ENCODE peak calls at places on chromosome 15, in ten cellular contexts. R is HepG2, Y is uterus, D is HFF-Myc, M is HCT116, X is adrenal gland, E is spleen, K is AG04449, Z is gastrocnemius medialis, S is tibial nerve. T is an unnamed sample.

GRCh38 chr15:70068783-70069565 is 28.7 kb downstream of the TLE3 start:
- DNase-seq in S (no peak), M (no peak), K (no peak), E (no peak), R (no peak), D (no peak), X (no peak), Z (no peak), Y (no peak), T (no peak)

GRCh38 chr15:61459785-61460707 is 230.9 kb upstream of the RORA start:
- DNase-seq in X (no peak), Y (no peak), K (peak), R (peak), E (no peak), D (peak), Z (no peak), S (no peak), M (no peak), T (no peak)

GRCh38 chr15:53830707-53831386 is 71.4 kb upstream of the WDR72 start:
- DNase-seq in Y (no peak), S (no peak), X (no peak), M (no peak), K (no peak), D (no peak), Z (no peak), R (peak), E (no peak), T (no peak)

GRCh38 chr15:90873998-90874605 is 5.7 kb downstream of the FURIN start:
- DNase-seq in X (no peak), Z (no peak), Y (no peak), K (no peak), D (no peak), E (peak), R (peak), S (no peak), M (no peak), T (no peak)

GRCh38 chr15:88648357-88649214 is 9.8 kb downstream of the ISG20 start:
- DNase-seq in D (no peak), S (no peak), Z (no peak), Y (no peak), X (peak), K (no peak), E (peak), M (no peak), R (no peak), T (no peak)

GRCh38 chr15:59555696-59556095 is 55.9 kb upstream of the GCNT3 start:
- DNase-seq in S (no peak), R (no peak), Z (no peak), Y (no peak), X (no peak), M (no peak), E (no peak), K (no peak), D (no peak), T (no peak)

GRCh38 chr15:35505152-35505551 is 40.8 kb downstream of the DPH6 start:
- DNase-seq in M (no peak), R (no peak), Y (no peak), E (no peak), K (peak), X (no peak), S (no peak), Z (no peak), D (no peak), T (no peak)

GRCh38 chr15:101269479-101270223 is 7.6 kb downstream of the SELENOS start:
- DNase-seq in Z (no peak), M (no peak), D (no peak), S (no peak), X (no peak), R (no peak), E (no peak), Y (no peak), K (no peak), T (peak)

DNA sequence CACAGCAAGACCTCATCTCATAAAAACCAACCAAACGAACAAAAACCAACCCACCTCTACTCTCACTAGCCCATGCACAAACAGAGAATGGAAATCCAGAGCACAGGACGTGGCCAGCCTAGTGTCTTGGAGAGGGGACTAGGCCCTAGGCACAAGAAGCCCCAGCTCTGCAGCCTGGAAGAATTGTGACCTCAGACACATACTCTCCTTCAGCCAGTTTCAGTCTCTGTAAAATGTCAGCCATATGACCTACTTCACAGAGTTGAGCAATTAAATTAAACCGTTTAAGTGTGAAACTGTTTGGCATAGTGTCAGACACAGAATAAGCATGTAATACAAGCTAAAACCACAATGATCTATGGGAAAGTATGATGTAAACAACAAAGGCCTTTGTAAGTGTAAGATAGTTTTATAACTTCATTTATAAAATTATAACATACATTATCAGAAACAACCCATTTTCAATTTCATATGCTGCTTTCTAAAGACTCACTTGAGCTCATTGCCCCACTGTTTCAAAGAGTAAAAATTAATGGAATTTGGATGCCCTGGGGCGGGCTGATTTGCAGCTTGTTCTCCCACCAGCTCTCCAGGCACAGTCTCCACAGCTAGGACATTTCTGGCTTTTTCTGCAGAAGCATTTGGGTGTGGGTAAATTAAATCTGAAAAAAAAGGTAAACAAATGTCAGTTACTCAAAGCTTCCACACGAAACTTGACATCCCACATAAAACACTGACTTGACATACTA is 32.9 kb downstream of the TBC1D2B start:
- DNase-seq in K (no peak), S (no peak), Z (no peak), X (no peak), E (no peak), Y (no peak), D (no peak), M (no peak), R (no peak), T (no peak)
- H3K4me3 ChIP-seq in K (no peak), S (no peak), Z (no peak), X (no peak), E (no peak), Y (no peak), D (no peak), M (no peak), R (no peak), T (no peak)

GRCh38 chr15:100170673-100171210 is 171.0 kb downstream of the ADAMTS17 start:
- DNase-seq in D (no peak), M (no peak), R (no peak), K (no peak), Y (no peak), X (peak), Z (no peak), E (no peak), S (no peak), T (no peak)
- H3K4me3 ChIP-seq in D (no peak), M (no peak), R (no peak), K (no peak), Y (no peak), X (no peak), Z (no peak), E (no peak), S (no peak), T (no peak)

GRCh38 chr15:96336643-96337353 is 6.3 kb downstream of the NR2F2 start:
- DNase-seq in Z (no peak), M (no peak), R (peak), D (no peak), E (no peak), K (no peak), S (no peak), X (no peak), Y (peak), T (no peak)
- H3K4me3 ChIP-seq in Z (peak), M (no peak), R (peak), D (peak), E (peak), K (peak), S (peak), X (peak), Y (peak), T (peak)

GRCh38 chr15:65375871-65376552 is 1.8 kb downstream of the IGDCC3 start:
- DNase-seq in S (no peak), R (no peak), Z (no peak), X (no peak), K (no peak), E (peak), Y (no peak), M (no peak), D (no peak), T (no peak)

GRCh38 chr15:65374831-65375401 is 2.9 kb downstream of the IGDCC3 start:
- DNase-seq in E (peak), D (no peak), Y (no peak), R (no peak), Z (no peak), K (peak), X (no peak), S (no peak), M (no peak), T (peak)

GRCh38 chr15:65377976-65378366 is at the start of gene IGDCC3:
- DNase-seq in X (no peak), K (no peak), Z (no peak), R (peak), Y (no peak), E (no peak), S (no peak), M (no peak), D (no peak), T (no peak)

GRCh38 chr15:65377105-65377975 is 462 bp downstream of the IGDCC3 start:
- DNase-seq in D (no peak), Y (no peak), Z (no peak), R (no peak), M (no peak), E (no peak), X (no peak), S (no peak), K (no peak), T (no peak)

GRCh38 chr15:65376767-65377104 is 1.1 kb downstream of the IGDCC3 start:
- DNase-seq in S (no peak), K (no peak), M (no peak), R (no peak), D (no peak), E (peak), X (no peak), Z (no peak), Y (no peak), T (no peak)
- H3K4me3 ChIP-seq in S (peak), K (peak), M (no peak), R (peak), D (peak), E (peak), X (peak), Z (peak), Y (peak), T (no peak)

GRCh38 chr15:23686466-23687142 is 501 bp downstream of the NDN start:
- DNase-seq in Y (no peak), D (no peak), K (no peak), R (no peak), M (no peak), E (no peak), S (no peak), Z (no peak), X (no peak), T (no peak)
- H3K4me3 ChIP-seq in Y (peak), D (peak), K (peak), R (no peak), M (no peak), E (peak), S (peak), Z (peak), X (peak), T (peak)

DNA sequence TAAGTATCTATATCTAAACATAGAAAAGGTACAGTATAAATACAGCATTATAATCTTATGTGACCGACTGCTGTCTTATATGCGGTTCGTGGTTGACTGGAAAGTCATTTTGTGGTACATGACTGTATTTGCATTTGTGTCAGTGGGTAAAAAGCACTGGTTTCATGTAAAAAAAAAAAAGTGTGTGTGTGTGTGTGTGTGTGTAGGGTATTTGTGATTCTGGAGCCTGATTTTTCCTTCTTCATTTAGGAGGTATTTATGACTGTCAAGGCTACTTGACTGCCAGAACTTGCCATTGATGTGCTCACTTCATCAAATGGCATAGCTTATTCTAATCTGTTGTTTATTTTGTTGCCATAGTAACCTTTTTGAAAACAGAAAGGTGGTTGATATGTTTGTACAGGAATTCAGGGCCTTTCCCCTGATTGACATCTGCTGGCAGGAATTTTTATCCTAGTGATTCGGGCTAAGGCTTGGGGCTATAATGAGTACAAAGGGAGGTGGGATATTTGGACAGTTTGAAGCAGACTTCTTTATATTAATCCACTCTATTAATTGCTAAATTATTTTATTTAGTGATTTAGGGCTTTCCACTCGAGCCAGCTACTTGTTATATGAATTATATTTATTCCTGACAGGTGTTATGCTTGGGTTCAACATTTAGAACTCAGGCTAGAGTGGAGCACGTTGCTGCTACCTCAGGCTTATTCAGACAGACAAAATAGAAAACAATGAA is 63.4 kb downstream of the AKAP13 start:
- DNase-seq in E (no peak), X (no peak), S (no peak), M (peak), K (no peak), R (peak), D (no peak), Z (no peak), Y (no peak), T (no peak)
- H3K4me3 ChIP-seq in E (no peak), X (no peak), S (no peak), M (no peak), K (no peak), R (no peak), D (no peak), Z (no peak), Y (no peak), T (no peak)

DNA sequence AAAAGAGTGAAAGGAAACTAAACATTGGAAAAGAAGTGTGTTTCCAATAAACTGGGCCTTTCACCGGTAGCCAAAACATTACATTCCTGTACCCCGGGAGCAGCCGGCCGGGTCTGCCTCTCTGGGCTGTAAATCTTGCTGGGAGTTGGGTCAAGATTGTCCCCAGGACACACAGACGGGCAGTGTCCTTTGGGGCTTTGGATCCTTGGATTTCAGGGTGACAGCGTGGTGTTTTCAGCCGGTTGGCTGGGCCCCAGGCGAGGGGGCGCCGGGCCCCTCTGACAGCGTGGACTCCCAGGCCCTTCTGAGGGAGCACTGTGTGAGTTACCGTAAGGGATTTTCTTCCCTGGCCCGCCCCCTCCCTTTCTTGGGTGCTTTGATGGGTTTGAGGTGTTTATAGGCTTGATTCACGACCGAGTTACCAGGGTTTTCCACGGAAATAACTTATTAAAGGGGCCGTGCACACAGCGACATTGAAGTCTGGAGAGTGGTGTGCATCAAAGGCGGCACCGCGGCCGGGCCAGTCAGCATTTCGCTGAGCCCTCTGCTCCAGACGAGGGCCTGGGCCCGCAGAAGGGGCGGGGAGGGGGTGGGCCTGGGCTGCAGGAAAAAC is 27.4 kb downstream of the SMAD6 start:
- DNase-seq in S (no peak), R (no peak), D (no peak), M (no peak), K (no peak), X (no peak), E (no peak), Z (no peak), Y (peak), T (no peak)
- H3K4me3 ChIP-seq in S (no peak), R (peak), D (peak), M (no peak), K (peak), X (no peak), E (no peak), Z (no peak), Y (peak), T (no peak)

DNA sequence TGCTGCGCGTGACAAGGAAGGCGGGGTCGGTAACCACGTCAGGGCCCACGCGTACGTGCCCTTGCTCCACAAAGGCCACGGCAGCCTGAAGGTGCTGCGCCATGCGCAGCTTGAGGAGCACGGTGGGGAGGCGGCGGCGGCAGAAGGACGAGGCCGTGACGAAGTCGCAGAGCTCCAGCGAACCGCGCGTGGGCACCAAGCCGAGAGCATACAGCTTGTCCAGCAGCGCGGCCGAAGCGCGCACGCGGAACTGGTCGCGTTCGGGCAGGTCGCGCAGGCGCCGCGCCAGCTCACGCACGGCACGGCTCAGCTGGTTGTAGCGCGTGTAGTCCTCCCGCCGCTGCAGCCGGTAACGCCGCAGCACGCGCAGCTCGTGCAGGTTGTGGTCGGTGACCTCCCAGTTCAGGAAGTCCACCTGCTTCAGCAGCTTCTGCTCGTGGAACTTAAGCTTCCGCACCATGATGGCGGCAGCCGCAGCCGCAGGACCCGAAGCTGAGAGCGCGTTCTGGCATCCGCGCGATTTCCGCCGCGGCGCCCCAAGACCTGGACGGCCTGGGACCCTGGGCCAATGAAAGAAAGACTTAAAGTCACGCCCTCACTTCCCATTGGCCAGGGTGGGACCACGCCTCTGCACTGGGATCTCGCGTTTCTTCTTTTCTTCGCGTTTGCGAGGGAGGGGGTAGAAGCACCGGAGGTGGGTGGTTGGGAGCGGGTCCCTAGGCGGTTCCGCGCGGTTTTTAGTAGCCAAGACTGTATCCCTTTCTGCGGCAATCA is at the start of gene IMP3:
- DNase-seq in D (peak), M (peak), S (peak), X (peak), K (no peak), Z (peak), Y (peak), R (peak), E (peak), T (peak)
- H3K4me3 ChIP-seq in D (peak), M (peak), S (peak), X (peak), K (peak), Z (peak), Y (peak), R (peak), E (peak), T (peak)

DNA sequence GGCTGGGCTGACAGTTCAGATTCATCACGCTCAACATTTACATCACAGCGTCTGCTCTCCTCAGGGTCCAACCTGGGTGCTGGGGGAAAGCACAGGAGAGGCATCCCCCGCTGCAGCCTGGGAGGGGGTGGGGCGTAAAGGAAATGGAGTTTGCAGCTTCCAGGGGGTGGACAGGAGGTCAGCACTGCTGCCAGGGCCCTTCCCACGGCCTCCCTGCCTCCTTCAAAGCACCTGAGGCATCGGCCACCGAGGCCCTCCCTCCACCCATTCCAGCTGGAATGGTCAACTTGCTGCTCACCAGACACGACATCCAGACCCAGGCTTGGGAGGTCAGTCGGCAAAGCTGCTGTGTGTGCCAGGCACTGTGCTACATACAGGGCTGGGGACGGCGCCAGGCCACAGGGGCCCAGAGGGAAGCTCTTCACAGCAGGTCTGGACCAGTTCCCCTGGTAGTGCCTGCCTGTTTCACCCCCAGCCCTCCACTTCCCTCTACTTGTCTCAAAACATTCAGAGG is 120.8 kb downstream of the ANP32A start:
- DNase-seq in S (no peak), Y (peak), K (no peak), E (peak), D (no peak), R (no peak), Z (no peak), X (no peak), M (no peak), T (peak)
- H3K4me3 ChIP-seq in S (no peak), Y (no peak), K (no peak), E (no peak), D (no peak), R (no peak), Z (no peak), X (no peak), M (no peak), T (no peak)

T was measured in aorta.